ENCODE peak calls at places on chromosomes 16 and 17, in seven cellular contexts. P is adrenal gland, Y is hepatocyte, N is endodermal cell, X is left lung, F is ascending aorta, K is gastrocnemius medialis. B is an unnamed sample.

GRCh38 chr17:7711356-7711755 is 6.2 kb upstream of the DNAH2 start:
- DNase-seq in K (no peak), F (no peak), N (peak; percentile 84), P (no peak), X (no peak), Y (peak; percentile 3), B (peak; percentile 84)

GRCh38 chr17:19338031-19338990 is 24.2 kb downstream of the B9D1 start:
- DNase-seq in P (peak; percentile 44), X (peak; percentile 66), K (peak; percentile 38), N (peak; percentile 96), Y (peak; percentile 82), F (peak; percentile 7), B (peak; percentile 91)

GRCh38 chr16:79363035-79363434 is 237.5 kb downstream of the MAF start:
- DNase-seq in N (no peak), X (no peak), K (no peak), F (no peak), Y (no peak), P (no peak), B (no peak)

GRCh38 chr17:79970576-79971068 is 65.0 kb downstream of the TBC1D16 start:
- DNase-seq in P (peak; percentile 75), K (no peak), Y (peak; percentile 75), N (peak; percentile 93), F (no peak), X (no peak), B (peak; percentile 59)

GRCh38 chr17:82272495-82273326 is 789 bp downstream of the CSNK1D start:
- DNase-seq in X (peak; percentile 67), F (no peak), P (peak; percentile 66), Y (peak; percentile 53), K (peak; percentile 44), N (peak; percentile 76), B (peak; percentile 96)

GRCh38 chr17:67517335-67517734 is 140.3 kb downstream of the PITPNC1 start:
- DNase-seq in X (no peak), F (no peak), Y (no peak), N (no peak), K (no peak), P (no peak), B (no peak)

GRCh38 chr17:73566905-73567782 is 77.1 kb downstream of the SDK2 start:
- DNase-seq in N (peak; percentile 87), P (no peak), K (no peak), X (no peak), F (no peak), Y (no peak), B (peak; percentile 91)

GRCh38 chr16:984106-984505 is 2.5 kb downstream of the SOX8 start:
- DNase-seq in Y (no peak), N (no peak), F (no peak), P (no peak), X (no peak), K (no peak), B (no peak)

GRCh38 chr16:1781758-1782407 is 488 bp downstream of the SPSB3 start:
- DNase-seq in K (no peak), P (peak; percentile 46), N (peak; percentile 75), Y (no peak), X (peak; percentile 35), F (no peak), B (peak; percentile 90)

GRCh38 chr16:86537486-86537885 is 17.5 kb downstream of the MTHFSD start:
- DNase-seq in F (no peak), X (no peak), K (no peak), N (no peak), P (no peak), Y (no peak), B (no peak)

GRCh38 chr17:28267720-28268609 is 51.0 kb upstream of the TMEM97 start:
- DNase-seq in F (no peak), Y (no peak), N (peak; percentile 51), X (no peak), P (no peak), K (no peak), B (no peak)
- H3K4me3 ChIP-seq in F (no peak overlapping the region), Y (no peak overlapping the region), N (no peak overlapping the region), X (no peak overlapping the region), P (no peak overlapping the region), K (no peak overlapping the region), B (no peak overlapping the region)

DNA sequence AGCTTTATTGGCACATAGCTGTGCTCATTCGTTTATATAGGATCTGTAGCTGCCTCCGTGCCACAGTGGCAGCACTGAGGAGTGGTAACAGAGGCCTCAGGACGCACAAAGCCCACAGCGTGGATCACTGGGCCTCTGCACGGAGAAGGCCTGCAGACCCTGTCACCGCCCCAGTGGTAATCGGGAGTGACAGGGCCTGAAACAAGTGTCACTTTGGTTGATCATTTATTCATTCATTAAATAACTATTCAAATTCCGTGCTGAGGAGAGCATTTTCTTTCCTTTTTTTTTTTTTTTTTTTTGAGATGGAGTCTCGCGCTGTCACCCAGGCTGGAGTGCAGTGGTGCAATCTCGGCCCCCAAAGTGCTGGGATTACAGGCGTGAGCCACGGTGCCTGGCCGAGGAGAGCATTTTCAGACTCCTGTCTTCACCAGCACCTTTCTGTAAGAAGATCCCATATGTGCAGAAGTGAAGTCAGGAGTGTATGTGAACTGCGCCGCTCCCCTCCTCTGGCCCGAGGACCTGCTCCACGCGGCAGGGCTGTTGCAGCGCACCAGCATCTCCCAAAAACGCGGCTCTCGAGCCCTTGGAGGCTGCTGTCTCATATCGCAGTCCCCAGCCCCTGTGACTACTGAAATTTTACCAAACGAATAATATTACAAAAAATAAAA is 44.9 kb upstream of the TRAP1 start:
- DNase-seq in Y (no peak), N (no peak), P (no peak), F (no peak), K (no peak), X (no peak), B (no peak)
- H3K36me3 ChIP-seq in Y (no peaks in the 10 kb centered on the region), N (peaks cover 67% of the 10 kb centered on the region), P (peaks cover 85% of the 10 kb centered on the region), F (peaks cover 79% of the 10 kb centered on the region), K (peaks cover 72% of the 10 kb centered on the region), X (peaks cover 97% of the 10 kb centered on the region), B (peaks cover 10% of the 10 kb centered on the region)

GRCh38 chr16:84687715-84688114 is 12.1 kb upstream of the USP10 start:
- DNase-seq in Y (no peak), F (no peak), N (no peak), X (no peak), K (no peak), P (no peak), B (no peak)
- H3K4me3 ChIP-seq in Y (no peak overlapping the region), F (no peak overlapping the region), N (no peak overlapping the region), X (no peak overlapping the region), K (no peak overlapping the region), P (no peak overlapping the region), B (no peak overlapping the region)

GRCh38 chr17:42202159-42202558 is 7.9 kb upstream of the GHDC start:
- DNase-seq in P (no peak), N (no peak), X (no peak), Y (no peak), K (no peak), F (no peak), B (no peak)
- H3K36me3 ChIP-seq in P (peaks cover 56% of the 10 kb centered on the region), N (peaks cover 61% of the 10 kb centered on the region), X (peaks cover 76% of the 10 kb centered on the region), Y (no peaks in the 10 kb centered on the region), K (peaks cover 56% of the 10 kb centered on the region), F (peaks cover 56% of the 10 kb centered on the region), B (peaks cover 10% of the 10 kb centered on the region)

GRCh38 chr17:48746916-48747444 is 18.4 kb upstream of the HOXB13 start:
- DNase-seq in Y (no peak), N (peak; percentile 72), P (no peak), K (no peak), F (no peak), X (no peak), B (peak; percentile 64)
- H3K4me3 ChIP-seq in Y (no peak overlapping the region), N (no peak overlapping the region), P (no peak overlapping the region), K (no peak overlapping the region), F (no peak overlapping the region), X (no peak overlapping the region), B (no peak overlapping the region)

DNA sequence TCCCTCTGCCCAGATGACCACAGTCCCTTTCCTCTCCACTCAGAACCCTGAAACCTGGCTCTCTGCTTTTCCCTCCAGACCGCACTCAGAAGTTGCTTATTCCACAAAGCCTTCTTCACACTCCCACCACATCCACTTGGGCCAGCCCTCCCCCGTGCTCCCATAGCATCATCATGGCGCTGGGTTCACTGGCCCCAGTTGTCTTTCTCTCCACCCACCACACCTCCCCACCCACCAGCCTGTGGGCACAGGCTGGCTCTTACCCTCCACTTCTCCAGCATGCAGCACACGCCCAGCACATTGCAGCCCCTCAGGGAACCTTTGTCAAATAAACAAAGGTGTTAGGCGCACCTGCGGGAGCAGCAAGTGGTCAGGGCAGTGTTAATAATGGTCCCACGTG is 130.0 kb downstream of the KATNIP start:
- DNase-seq in K (no peak), P (no peak), F (no peak), N (no peak), Y (no peak), X (no peak), B (no peak)
- H3K36me3 ChIP-seq in K (peaks cover 17% of the 10 kb centered on the region), P (peaks cover 28% of the 10 kb centered on the region), F (peaks cover 30% of the 10 kb centered on the region), N (peaks cover 28% of the 10 kb centered on the region), Y (no peaks in the 10 kb centered on the region), X (peaks cover 67% of the 10 kb centered on the region), B (peaks cover 3% of the 10 kb centered on the region)

DNA sequence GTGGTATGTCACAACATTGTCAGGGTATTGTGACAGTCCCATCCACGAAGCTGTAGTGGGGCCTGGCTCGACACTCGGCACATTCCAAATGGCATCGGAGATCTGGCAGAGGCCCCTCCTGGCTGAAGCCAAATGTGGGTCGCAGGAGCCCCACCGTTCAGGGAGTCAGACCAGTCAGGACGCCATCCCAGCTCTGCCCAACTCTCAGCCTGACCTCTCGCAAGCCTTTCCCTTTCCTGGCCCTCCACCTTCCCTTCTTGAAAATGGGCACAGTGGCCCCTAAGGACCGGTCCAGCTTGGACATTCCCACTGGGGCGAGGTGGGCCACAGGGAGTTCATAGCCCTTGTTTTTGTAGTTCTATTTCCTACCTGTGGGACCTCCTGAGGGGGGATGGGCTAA is 1.6 kb downstream of the NATD1 start:
- DNase-seq in P (no peak), N (peak; percentile 53), X (no peak), F (no peak), Y (no peak), K (no peak), B (peak; percentile 37)
- H3K4me3 ChIP-seq in P (peak overlapping the region; percentile 50), N (peak overlapping the region; percentile 87), X (no peak overlapping the region), F (peak overlapping the region; percentile 86), Y (no peak overlapping the region), K (peak overlapping the region; percentile 80), B (no peak overlapping the region)

GRCh38 chr16:27506771-27507170 is 42.9 kb downstream of the GTF3C1 start:
- DNase-seq in Y (no peak), X (no peak), F (no peak), K (no peak), N (no peak), P (no peak), B (no peak)

GRCh38 chr16:27505297-27506236 is 44.1 kb downstream of the GTF3C1 start:
- DNase-seq in Y (no peak), F (no peak), X (no peak), P (no peak), N (no peak), K (no peak), B (no peak)

GRCh38 chr16:27499659-27500055 is 50.1 kb downstream of the GTF3C1 start:
- DNase-seq in X (no peak), K (peak; percentile 68), P (peak; percentile 24), F (no peak), Y (no peak), N (no peak), B (no peak)

GRCh38 chr16:27500801-27501200 is 48.9 kb downstream of the GTF3C1 start:
- DNase-seq in X (no peak), F (no peak), Y (no peak), N (no peak), K (no peak), P (no peak), B (no peak)

DNA sequence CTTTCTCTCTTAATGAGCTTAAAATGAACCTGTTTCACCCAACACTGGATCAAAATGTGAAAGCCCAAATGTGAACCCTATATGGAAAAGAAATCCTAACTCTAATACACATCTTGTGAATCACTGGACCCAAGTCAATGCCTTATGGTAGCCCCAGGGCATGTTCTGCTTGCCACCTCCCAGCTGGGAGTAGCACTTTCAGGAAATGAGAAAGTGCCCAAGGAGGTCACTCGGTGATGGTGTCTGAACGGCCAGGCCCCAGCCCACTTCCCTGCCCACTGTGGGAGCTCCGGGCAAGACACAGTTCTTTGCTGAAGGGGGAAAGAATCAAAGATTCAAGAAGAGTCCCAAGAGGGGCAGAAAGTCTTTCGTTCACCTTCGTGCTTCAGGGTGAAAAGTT is 46.1 kb downstream of the GTF3C1 start:
- DNase-seq in P (no peak), N (no peak), X (no peak), Y (no peak), K (no peak), F (no peak), B (no peak)
- H3K36me3 ChIP-seq in P (peaks cover 100% of the 10 kb centered on the region), N (peaks cover 96% of the 10 kb centered on the region), X (peaks cover 100% of the 10 kb centered on the region), Y (no peaks in the 10 kb centered on the region), K (peaks cover 100% of the 10 kb centered on the region), F (peaks cover 100% of the 10 kb centered on the region), B (peaks cover 66% of the 10 kb centered on the region)

B was measured in H7.